ENCODE peak calls at places on chromosome 16, in eight cellular contexts. D, B, F, U, P, H, K and T are unnamed samples.

GRCh38 chr16:58198022-58198683 is at the start of gene CSNK2A2:
- DNase-seq in H (peak), F (peak), D (peak), B (peak), P (peak), U (peak), K (peak), T (peak)

GRCh38 chr16:86075839-86076440 is 177.0 kb downstream of the IRF8 start:
- DNase-seq in U (no peak), P (no peak), F (no peak), H (no peak), K (no peak), B (no peak), D (no peak), T (no peak)

GRCh38 chr16:51763072-51763658 is 612.1 kb upstream of the SALL1 start:
- DNase-seq in K (peak), U (no peak), D (peak), H (no peak), P (no peak), F (no peak), B (no peak), T (no peak)

GRCh38 chr16:85947511-85948509 is 48.8 kb downstream of the IRF8 start:
- DNase-seq in K (no peak), P (no peak), H (no peak), B (no peak), D (no peak), F (no peak), U (peak), T (no peak)

GRCh38 chr16:24178496-24178895 is 77.6 kb upstream of the CACNG3 start:
- DNase-seq in F (no peak), U (no peak), D (peak), B (no peak), H (no peak), K (peak), P (no peak), T (no peak)

GRCh38 chr16:26838931-26839330 is 227.8 kb upstream of the C16orf82 start:
- DNase-seq in H (no peak), F (no peak), K (no peak), B (no peak), U (no peak), D (no peak), P (no peak), T (no peak)

GRCh38 chr16:79599256-79599836 is 1.2 kb downstream of the MAF start:
- DNase-seq in B (peak), D (peak), F (peak), P (no peak), U (peak), H (no peak), K (peak), T (peak)

GRCh38 chr16:28918698-28919097 is 6.3 kb downstream of the RABEP2 start:
- DNase-seq in D (no peak), U (no peak), K (no peak), F (no peak), H (no peak), B (no peak), P (no peak), T (no peak)

GRCh38 chr16:68093816-68094613 is 8.8 kb downstream of the NFATC3 start:
- DNase-seq in D (no peak), U (no peak), H (no peak), P (no peak), K (no peak), B (no peak), F (no peak), T (no peak)

GRCh38 chr16:19328364-19328763 is 42.8 kb downstream of the CLEC19A start:
- DNase-seq in B (no peak), F (no peak), P (no peak), H (no peak), U (no peak), D (no peak), K (no peak), T (no peak)

GRCh38 chr16:69839240-69839688 is 77.1 kb downstream of the WWP2 start:
- DNase-seq in U (no peak), F (no peak), K (no peak), D (no peak), B (no peak), P (no peak), H (no peak), T (no peak)

GRCh38 chr16:80527297-80527696 is 13.5 kb upstream of the DYNLRB2 start:
- DNase-seq in F (no peak), U (peak), B (no peak), H (peak), K (peak), D (no peak), P (peak), T (no peak)

GRCh38 chr16:55392701-55393100 is 68.7 kb downstream of the IRX6 start:
- DNase-seq in K (no peak), P (no peak), D (no peak), B (no peak), U (no peak), H (no peak), F (no peak), T (no peak)

GRCh38 chr16:72536673-72537435 is 364.9 kb upstream of the PMFBP1 start:
- DNase-seq in B (no peak), F (no peak), K (no peak), D (no peak), U (no peak), P (no peak), H (no peak), T (no peak)

GRCh38 chr16:77359065-77359502 is 75.8 kb downstream of the ADAMTS18 start:
- DNase-seq in U (no peak), K (no peak), B (peak), H (peak), P (no peak), D (no peak), F (no peak), T (peak)

GRCh38 chr16:68492501-68493411 is 44.4 kb upstream of the SMPD3 start:
- DNase-seq in P (no peak), K (no peak), B (no peak), H (no peak), D (peak), F (no peak), U (no peak), T (no peak)